ENCODE peak calls at places on chromosomes 4 and X, in six cellular contexts. U is cardiac fibroblast; M is K562; W is caudate nucleus; Z is PC-3; V is stimulated activated naive B cell treated with anti-CD40 and anti-IgM and Interleukin-4, amounts not matched to agents 10 μg/mL and 1 μg/mL and 100 μg/mL, for 72 hours. X is an unnamed sample.

GRCh38 chr4:110669663-110670062 is 46.8 kb upstream of the PITX2 start:
- DNase-seq in W (no peak), V (no peak), Z (peak), U (no peak), M (no peak), X (no peak)

GRCh38 chrX:11756354-11757318 is 1.4 kb upstream of the MSL3 start:
- DNase-seq in V (no peak), Z (peak), U (peak), W (no peak), M (no peak), X (no peak)

GRCh38 chr4:109945056-109945455 is 32.4 kb downstream of the EGF start:
- DNase-seq in V (no peak), M (peak), Z (peak), W (no peak), U (no peak), X (no peak)

GRCh38 chr4:3385719-3386440 is 55.9 kb upstream of the HGFAC start:
- DNase-seq in M (no peak), V (no peak), Z (no peak), U (no peak), W (no peak), X (no peak)

GRCh38 chr4:110165382-110166285 is 32.8 kb downstream of the ELOVL6 start:
- DNase-seq in U (peak), W (no peak), M (peak), Z (peak), V (no peak), X (no peak)

GRCh38 chrX:149825424-149825823 is 43.7 kb downstream of the MAGEA9 start:
- DNase-seq in W (no peak), U (peak), M (peak), V (no peak), Z (peak), X (no peak)

GRCh38 chr4:88718098-88718497 is 20.5 kb upstream of the NAP1L5 start:
- DNase-seq in W (no peak), U (no peak), V (no peak), M (no peak), Z (no peak), X (no peak)

GRCh38 chr4:104064650-104065577 is 345.1 kb upstream of the TACR3 start:
- DNase-seq in U (peak), Z (peak), W (no peak), M (peak), V (no peak), X (no peak)

GRCh38 chr4:165621983-165622382 is 243.2 kb downstream of the CPE start:
- DNase-seq in M (peak), U (peak), V (no peak), Z (peak), W (no peak), X (no peak)

GRCh38 chr4:16418814-16419213 is 192.5 kb upstream of the TAPT1 start:
- DNase-seq in Z (peak), M (no peak), V (no peak), U (peak), W (no peak), X (no peak)

GRCh38 chr4:140149851-140150635 is 3.9 kb downstream of the MAML3 start:
- DNase-seq in U (peak), W (no peak), M (peak), Z (peak), V (peak), X (peak)

GRCh38 chrX:150762258-150762867 is 69.2 kb downstream of the MTMR1 start:
- DNase-seq in W (no peak), M (no peak), V (no peak), U (no peak), Z (no peak), X (no peak)

GRCh38 chrX:49292400-49293362 is 10.8 kb upstream of the GAGE10 start:
- DNase-seq in V (no peak), U (no peak), Z (no peak), W (no peak), M (no peak), X (no peak)

GRCh38 chrX:9961750-9962149 is 5.4 kb upstream of the CLDN34 start:
- DNase-seq in V (no peak), U (no peak), M (no peak), Z (no peak), W (no peak), X (no peak)

GRCh38 chrX:16635040-16635439 is 14.9 kb upstream of the S100G start:
- DNase-seq in V (no peak), W (no peak), M (no peak), Z (no peak), U (no peak), X (no peak)

GRCh38 chrX:102846544-102847236 is 90.4 kb upstream of the RAB40AL start:
- DNase-seq in Z (peak), M (no peak), V (no peak), U (peak), W (no peak), X (no peak)

GRCh38 chrX:74449322-74449936 is 28.1 kb downstream of the SLC16A2 start:
- DNase-seq in M (no peak), V (no peak), Z (peak), W (no peak), U (no peak), X (no peak)

GRCh38 chr4:38069271-38069760 is 109.1 kb downstream of the PTTG2 start:
- DNase-seq in W (no peak), Z (peak), U (peak), V (no peak), M (peak), X (no peak)

GRCh38 chrX:74118503-74118902 is 185.5 kb upstream of the ZCCHC13 start:
- DNase-seq in U (no peak), W (no peak), Z (peak), V (no peak), M (no peak), X (no peak)